ENCODE peak calls at places on chromosomes 11 and 22, in five cellular contexts. R is sigmoid colon; S is HAP-1; D is stimulated activated CD8-positive, alpha-beta memory T cell treated with anti-CD3 and anti-CD28 coated beads, Interleukin-15, amount 100 ng/mL, for 24 hours; U is pulmonary artery endothelial cell. L is an unnamed sample.

GRCh38 chr11:124747406-124748099 is 4.5 kb downstream of the VSIG2 start:
- DNase-seq in S (no peak), R (no peak), D (no peak), U (no peak), L (peak; percentile 58)

GRCh38 chr11:66268953-66269906 is 791 bp downstream of the RAB1B start:
- DNase-seq in S (peak; percentile 50), U (no peak), R (no peak), D (no peak), L (no peak)

GRCh38 chr11:8192016-8192895 is 23.4 kb upstream of the RIC3 start:
- DNase-seq in D (no peak), S (peak; percentile 82), R (no peak), U (no peak), L (peak; percentile 53)

GRCh38 chr11:45880772-45881570 is 4.5 kb upstream of the MAPK8IP1 start:
- DNase-seq in U (no peak), R (peak; percentile 83), S (no peak), D (no peak), L (no peak)

GRCh38 chr11:11410626-11411025 is 57.6 kb upstream of the CSNK2A3 start:
- DNase-seq in D (no peak), U (no peak), R (no peak), S (no peak), L (no peak)

GRCh38 chr22:29302681-29303465 is 3.6 kb upstream of the GAS2L1 start:
- DNase-seq in S (no peak), U (no peak), R (no peak), D (no peak), L (no peak)

GRCh38 chr11:129308241-129308865 is 67.3 kb upstream of the BARX2 start:
- DNase-seq in D (no peak), R (no peak), S (no peak), U (no peak), L (no peak)

GRCh38 chr11:125929445-125930075 is 16.3 kb upstream of the VSIG10L2 start:
- DNase-seq in S (no peak), D (no peak), U (no peak), R (no peak), L (no peak)

GRCh38 chr11:65952052-65952521 is 6.8 kb downstream of the TSGA10IP start:
- DNase-seq in U (no peak), R (no peak), D (no peak), S (no peak), L (no peak)

GRCh38 chr11:128613300-128613995 is 26.1 kb upstream of the ETS1 start:
- DNase-seq in S (no peak), R (no peak), U (no peak), D (no peak), L (no peak)

GRCh38 chr11:73990727-73991126 is 8.1 kb upstream of the UCP2 start:
- DNase-seq in U (no peak), D (no peak), S (no peak), R (no peak), L (no peak)

GRCh38 chr11:118437046-118437735 is 899 bp downstream of the KMT2A start:
- DNase-seq in U (no peak), D (no peak), R (peak; percentile 80), S (peak; percentile 68), L (peak; percentile 44)

L was measured in dermis microvascular lymphatic vessel endothelial cell.